ENCODE peak calls at places on chromosomes 4 and X, in nine cellular contexts. V is fibroblast of lung, C is cardiac muscle cell, L is testis, J is IMR-90, S is pancreas, X is WERI-Rb-1, Z is HepG2, B is left ventricle myocardium inferior. Q is an unnamed sample.

GRCh38 chrX:110081740-110082139 is 78.8 kb downstream of the TMEM164 start:
- DNase-seq in S (peak; percentile 35), Z (no peak), L (no peak), C (no peak), V (peak; percentile 66), X (no peak), B (peak; percentile 56), J (peak; percentile 28), Q (no peak)

GRCh38 chr4:175377203-175377602 is 434.9 kb downstream of the GPM6A start:
- DNase-seq in J (no peak), L (no peak), C (no peak), S (no peak), V (no peak), X (no peak), B (no peak), Z (no peak), Q (no peak)

GRCh38 chr4:3401436-3402171 is 40.2 kb upstream of the HGFAC start:
- DNase-seq in V (no peak), B (no peak), Z (no peak), C (no peak), L (no peak), J (no peak), X (no peak), S (no peak), Q (no peak)

GRCh38 chr4:92122911-92123310 is 180.9 kb upstream of the GRID2 start:
- DNase-seq in X (no peak), C (no peak), L (no peak), V (no peak), J (no peak), Z (no peak), B (no peak), S (no peak), Q (no peak)

GRCh38 chrX:31483336-31483735 is 411.5 kb upstream of the FTHL17 start:
- DNase-seq in S (no peak), C (no peak), X (no peak), B (no peak), V (peak; percentile 83), Z (no peak), J (peak; percentile 79), L (peak; percentile 16), Q (no peak)

GRCh38 chr4:165814256-165815010 is 58.6 kb upstream of the TLL1 start:
- DNase-seq in V (peak; percentile 6), L (no peak), X (no peak), J (no peak), Z (no peak), C (no peak), B (no peak), S (no peak), Q (no peak)

GRCh38 chrX:72609313-72609712 is 36.7 kb upstream of the HDAC8 start:
- DNase-seq in L (no peak), J (peak; percentile 6), C (no peak), X (no peak), S (no peak), V (peak; percentile 12), B (no peak), Z (peak; percentile 0), Q (no peak)

GRCh38 chrX:41198410-41198809 is 113.2 kb downstream of the USP9X start:
- DNase-seq in J (no peak), S (no peak), Z (no peak), L (no peak), X (no peak), V (no peak), B (no peak), C (no peak), Q (no peak)

GRCh38 chr4:154618708-154619315 is 6.4 kb upstream of the FGG start:
- DNase-seq in B (no peak), Z (peak; percentile 80), L (peak; percentile 75), J (peak; percentile 30), X (peak; percentile 76), C (peak; percentile 72), V (peak; percentile 57), S (peak; percentile 66), Q (no peak)

GRCh38 chr4:154626793-154627484 is 14.5 kb upstream of the FGG start:
- DNase-seq in J (peak; percentile 6), X (peak; percentile 89), S (peak; percentile 69), C (peak; percentile 87), Z (peak; percentile 49), L (peak; percentile 82), B (peak; percentile 23), V (peak; percentile 43), Q (peak; percentile 73)

GRCh38 chr4:154623995-154624394 is 11.5 kb upstream of the FGG start:
- DNase-seq in L (no peak), Z (no peak), X (no peak), S (no peak), V (no peak), J (no peak), C (no peak), B (no peak), Q (no peak)

GRCh38 chr4:154620111-154620510 is 7.7 kb upstream of the FGG start:
- DNase-seq in X (no peak), J (no peak), V (no peak), Z (no peak), C (no peak), L (no peak), B (no peak), S (no peak), Q (no peak)

DNA sequence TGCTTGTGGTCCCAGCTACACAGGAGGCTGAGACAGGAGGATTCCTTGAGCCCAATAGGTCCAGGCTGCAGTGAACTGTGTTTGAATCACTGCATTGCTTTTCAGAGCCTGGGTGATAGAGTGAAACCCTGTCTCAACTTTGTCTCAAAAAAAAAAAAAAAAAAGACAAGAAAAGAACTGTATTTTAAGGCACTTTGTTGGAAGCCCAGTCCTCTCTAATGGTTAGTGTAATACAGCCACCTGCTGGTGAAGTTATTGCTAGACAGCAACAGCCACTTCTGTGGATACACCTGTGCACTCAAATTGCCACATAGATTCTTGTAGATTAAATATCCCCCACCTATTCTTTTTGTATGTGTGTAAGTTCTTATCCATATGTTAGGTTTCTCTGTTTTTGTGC is 10.1 kb upstream of the FGG start:
- DNase-seq in Z (peak; percentile 66), C (peak; percentile 67), V (peak; percentile 67), S (peak; percentile 30), J (peak; percentile 48), L (no peak), B (no peak), X (peak; percentile 38), Q (no peak)
- TF ChIP-seq CTCF in Z (peak; percentile 81), C (peak; percentile 56), V (peak; percentile 49), S (peak; percentile 37), J (peak; percentile 52), L (peak; percentile 21), B (peak; percentile 53), X (peak; percentile 59), Q (peak; percentile 65)

DNA sequence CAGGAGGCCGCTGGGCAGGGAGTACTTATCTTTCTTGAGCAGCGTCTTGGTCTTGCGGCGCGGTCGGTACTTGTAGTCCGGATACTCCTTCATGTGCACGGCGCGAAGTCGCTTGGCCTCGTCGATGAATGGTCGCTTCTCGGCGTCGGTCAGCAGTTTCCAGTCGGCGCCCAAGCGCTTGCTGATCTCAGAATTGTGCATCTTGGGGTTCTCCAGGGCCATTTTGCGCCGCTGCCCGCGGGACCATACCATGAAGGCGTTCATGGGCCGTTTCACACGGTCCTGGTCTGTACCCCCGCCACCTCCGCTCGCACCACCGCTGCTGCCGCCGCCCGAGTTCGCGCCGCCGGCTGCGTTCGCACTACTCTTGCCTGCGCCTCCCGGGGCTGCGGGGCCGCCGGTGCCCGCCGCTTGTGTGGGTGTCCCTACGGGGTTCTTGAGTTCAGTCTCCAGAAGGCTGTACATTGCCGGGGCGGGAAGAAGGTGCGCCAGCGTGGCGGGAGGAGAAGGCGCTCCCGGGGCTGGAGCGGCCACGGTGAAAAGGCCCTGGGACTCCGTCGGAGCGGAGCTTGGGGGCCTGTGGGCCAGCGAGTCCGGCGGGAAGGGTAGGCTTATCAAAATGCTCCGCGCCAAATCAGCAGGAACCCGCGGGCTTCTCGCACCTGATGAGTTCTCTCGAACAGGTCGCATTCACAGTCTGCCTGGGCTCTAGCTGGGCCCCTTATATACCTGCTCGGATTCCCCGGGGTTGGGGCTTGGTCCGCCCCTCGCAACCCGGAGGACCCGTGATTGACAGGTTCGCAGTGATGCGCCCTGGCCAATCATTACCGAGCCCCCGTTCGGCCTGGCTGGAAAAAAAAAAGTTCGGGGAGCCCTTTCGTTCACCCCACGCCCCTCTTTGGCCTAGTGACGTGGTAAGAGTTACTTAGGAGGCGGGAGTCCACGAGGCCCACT is at the start of gene SOX3:
- DNase-seq in C (no peak), X (no peak), V (no peak), B (no peak), Z (no peak), J (no peak), L (peak; percentile 51), S (no peak), Q (no peak)
- H3K27me3 ChIP-seq in C (peaks cover 99% of the 10 kb centered on the region), X (peaks cover 81% of the 10 kb centered on the region), V (peaks cover 46% of the 10 kb centered on the region), B (peaks cover 99% of the 10 kb centered on the region), Z (no peaks in the 10 kb centered on the region), J (peaks cover 81% of the 10 kb centered on the region), L (no peaks in the 10 kb centered on the region), S (peaks cover 50% of the 10 kb centered on the region), Q (no peaks in the 10 kb centered on the region)

GRCh38 chr4:62399242-62399641 is 1199.1 kb downstream of the ADGRL3 start:
- DNase-seq in Z (no peak), X (no peak), C (no peak), L (no peak), J (no peak), S (no peak), B (no peak), V (peak; percentile 9), Q (no peak)
- TF ChIP-seq CTCF in Z (no peak), X (no peak), C (no peak), L (no peak), J (no peak), S (no peak), B (no peak), V (no peak), Q (no peak)

GRCh38 chrX:69234624-69235023 is 69.4 kb upstream of the PJA1 start:
- DNase-seq in J (no peak), S (no peak), V (no peak), L (no peak), Z (no peak), X (no peak), B (no peak), C (no peak), Q (no peak)

GRCh38 chrX:69229436-69229835 is 64.2 kb upstream of the PJA1 start:
- DNase-seq in J (peak; percentile 77), S (no peak), V (no peak), C (no peak), B (no peak), Z (no peak), X (no peak), L (no peak), Q (no peak)

GRCh38 chrX:69236641-69237040 is 71.4 kb upstream of the PJA1 start:
- DNase-seq in V (no peak), L (no peak), B (no peak), J (no peak), C (no peak), X (no peak), Z (no peak), S (no peak), Q (no peak)

GRCh38 chrX:69232945-69233344 is 67.7 kb upstream of the PJA1 start:
- DNase-seq in Z (no peak), S (no peak), J (no peak), B (no peak), X (peak; percentile 37), L (no peak), C (no peak), V (no peak), Q (no peak)

GRCh38 chrX:69231903-69232302 is 66.7 kb upstream of the PJA1 start:
- DNase-seq in X (no peak), L (no peak), Z (no peak), S (no peak), J (no peak), B (no peak), V (no peak), C (no peak), Q (no peak)
- H3K27me3 ChIP-seq in X (no peaks in the 10 kb centered on the region), L (no peaks in the 10 kb centered on the region), Z (no peaks in the 10 kb centered on the region), S (peaks cover 8% of the 10 kb centered on the region), J (peaks cover 16% of the 10 kb centered on the region), B (no peaks in the 10 kb centered on the region), V (no peaks in the 10 kb centered on the region), C (no peaks in the 10 kb centered on the region), Q (no peaks in the 10 kb centered on the region)

Q was measured in GM06990.